ENCODE peak calls at places on chromosome 11, in six cellular contexts. B is cerebellar cortex; X is mucosa of descending colon; U is COR-L47; F is NCI-H1694; Q is effector memory CD4-positive, alpha-beta T cell. C is an unnamed sample.

GRCh38 chr11:48044577-48044976 is 64.2 kb downstream of the PTPRJ start:
- DNase-seq in B (no peak), X (no peak), U (no peak), F (no peak), Q (no peak), C (no peak)

GRCh38 chr11:113876074-113876797 is 864 bp upstream of the USP28 start:
- DNase-seq in B (no peak), X (peak), U (no peak), F (no peak), Q (no peak), C (no peak)

GRCh38 chr11:119874660-119875238 is 145.7 kb upstream of the NECTIN1 start:
- DNase-seq in B (no peak), X (no peak), U (no peak), F (no peak), Q (no peak), C (no peak)

GRCh38 chr11:68014157-68014965 is 4.2 kb downstream of the ALDH3B1 start:
- DNase-seq in B (no peak), X (peak), U (no peak), F (no peak), Q (no peak), C (no peak)

GRCh38 chr11:114134870-114135269 is 75.4 kb downstream of the ZBTB16 start:
- DNase-seq in B (no peak), X (no peak), U (no peak), F (no peak), Q (no peak), C (no peak)

GRCh38 chr11:2762451-2762850 is 62.7 kb upstream of the KCNQ1OT1 start:
- DNase-seq in B (no peak), X (no peak), U (no peak), F (no peak), Q (no peak), C (no peak)

GRCh38 chr11:11786771-11787170 is 55.0 kb upstream of the USP47 start:
- DNase-seq in B (peak), X (no peak), U (peak), F (peak), Q (no peak), C (no peak)

GRCh38 chr11:45152740-45153595 is 6.5 kb downstream of the PRDM11 start:
- DNase-seq in B (no peak), X (no peak), U (no peak), F (no peak), Q (no peak), C (no peak)

GRCh38 chr11:92511522-92512203 is 287.0 kb downstream of the FAT3 start:
- DNase-seq in B (no peak), X (no peak), U (no peak), F (no peak), Q (no peak), C (no peak)

GRCh38 chr11:36033936-36034335 is 90.1 kb downstream of the LDLRAD3 start:
- DNase-seq in B (no peak), X (no peak), U (no peak), F (no peak), Q (no peak), C (no peak)

GRCh38 chr11:88175004-88175706 is at the start of gene RAB38:
- DNase-seq in B (no peak), X (peak), U (peak), F (no peak), Q (no peak), C (peak)

GRCh38 chr11:17814546-17814945 is 80.0 kb downstream of the KCNC1 start:
- DNase-seq in B (no peak), X (no peak), U (no peak), F (no peak), Q (no peak), C (no peak)

GRCh38 chr11:83070878-83071640 is 638 bp downstream of the RAB30 start:
- DNase-seq in B (peak), X (peak), U (peak), F (no peak), Q (no peak), C (no peak)

GRCh38 chr11:102763440-102763839 is 17.0 kb downstream of the MMP10 start:
- DNase-seq in B (no peak), X (no peak), U (no peak), F (no peak), Q (no peak), C (no peak)

GRCh38 chr11:2513441-2513840 is 68.6 kb downstream of the KCNQ1 start:
- DNase-seq in B (no peak), X (no peak), U (no peak), F (no peak), Q (no peak), C (no peak)

GRCh38 chr11:65351511-65351910 is 3.0 kb upstream of the TIGD3 start:
- DNase-seq in B (no peak), X (no peak), U (no peak), F (no peak), Q (no peak), C (no peak)

GRCh38 chr11:9716275-9717039 is 52.6 kb downstream of the SWAP70 start:
- DNase-seq in B (no peak), X (no peak), U (no peak), F (no peak), Q (no peak), C (no peak)

GRCh38 chr11:79108851-79109250 is 332.0 kb downstream of the TENM4 start:
- DNase-seq in B (no peak), X (no peak), U (no peak), F (no peak), Q (no peak), C (no peak)

GRCh38 chr11:128663824-128664223 is 30.0 kb upstream of the FLI1 start:
- DNase-seq in B (no peak), X (no peak), U (no peak), F (no peak), Q (no peak), C (no peak)

GRCh38 chr11:71437879-71438278 is 10.3 kb downstream of the DHCR7 start:
- DNase-seq in B (no peak), X (no peak), U (no peak), F (no peak), Q (no peak), C (no peak)

GRCh38 chr11:130431806-130432205 is 3.4 kb upstream of the ADAMTS8 start:
- DNase-seq in B (no peak), X (no peak), U (no peak), F (no peak), Q (no peak), C (no peak)

GRCh38 chr11:33942954-33943353 is 51.1 kb upstream of the LMO2 start:
- DNase-seq in B (no peak), X (peak), U (no peak), F (no peak), Q (no peak), C (no peak)

GRCh38 chr11:115501895-115502589 is 2.2 kb downstream of the CADM1 start:
- DNase-seq in B (peak), X (peak), U (peak), F (no peak), Q (no peak), C (peak)

GRCh38 chr11:113506893-113507292 is 31.7 kb upstream of the DRD2 start:
- DNase-seq in B (no peak), X (no peak), U (no peak), F (no peak), Q (no peak), C (no peak)

GRCh38 chr11:47979378-47980092 is 824 bp upstream of the PTPRJ start:
- DNase-seq in B (peak), X (no peak), U (no peak), F (no peak), Q (no peak), C (peak)

GRCh38 chr11:65842144-65842543 is 8.4 kb downstream of the SNX32 start:
- DNase-seq in B (no peak), X (no peak), U (no peak), F (no peak), Q (no peak), C (no peak)

GRCh38 chr11:32451808-32452207 is 16.5 kb upstream of the WT1 start:
- DNase-seq in B (no peak), X (no peak), U (no peak), F (no peak), Q (no peak), C (no peak)

GRCh38 chr11:64372021-64372420 is 13.1 kb downstream of the RPS6KA4 start:
- DNase-seq in B (no peak), X (no peak), U (no peak), F (no peak), Q (no peak), C (no peak)

GRCh38 chr11:126430581-126431320 is 75.3 kb downstream of the ST3GAL4 start:
- DNase-seq in B (no peak), X (peak), U (no peak), F (no peak), Q (no peak), C (no peak)

GRCh38 chr11:119583585-119583984 is 145.4 kb downstream of the NECTIN1 start:
- DNase-seq in B (no peak), X (no peak), U (no peak), F (no peak), Q (no peak), C (no peak)

GRCh38 chr11:15526859-15527450 is 412.2 kb downstream of the INSC start:
- DNase-seq in B (no peak), X (no peak), U (no peak), F (no peak), Q (no peak), C (no peak)

C was measured in NCI-H510A.